ENCODE peak calls at places on chromosomes 6 and 20, in six cellular contexts. T is kidney, N is lower lobe of right lung, G is fibroblast of pulmonary artery, F is RWPE1, I is HFF-Myc. Z is an unnamed sample.

GRCh38 chr6:129009856-129010255 is 126.9 kb downstream of the LAMA2 start:
- DNase-seq in T (no peak), N (no peak), G (no peak), F (no peak), I (no peak), Z (no peak)

GRCh38 chr6:134195164-134195906 is 122.6 kb downstream of the SGK1 start:
- DNase-seq in T (no peak), N (no peak), G (peak; percentile 52), F (no peak), I (no peak), Z (no peak)

GRCh38 chr6:156021746-156022396 is 566.2 kb upstream of the NOX3 start:
- DNase-seq in T (no peak), N (no peak), G (peak; percentile 74), F (no peak), I (no peak), Z (peak; percentile 51)

GRCh38 chr20:3622411-3622810 is 40.8 kb downstream of the GFRA4 start:
- DNase-seq in T (no peak), N (no peak), G (no peak), F (no peak), I (no peak), Z (no peak)

GRCh38 chr6:1916334-1916985 is 306.7 kb downstream of the FOXC1 start:
- DNase-seq in T (no peak), N (no peak), G (peak; percentile 23), F (peak; percentile 18), I (peak; percentile 38), Z (no peak)

GRCh38 chr6:25017486-25017885 is 81.7 kb upstream of the RIPOR2 start:
- DNase-seq in T (no peak), N (no peak), G (no peak), F (peak; percentile 86), I (no peak), Z (peak; percentile 87)

GRCh38 chr20:25284131-25284601 is 36.3 kb downstream of the PYGB start:
- DNase-seq in T (peak; percentile 42), N (peak; percentile 31), G (no peak), F (no peak), I (no peak), Z (no peak)

GRCh38 chr6:45426251-45426650 is 48.5 kb upstream of the SUPT3H start:
- DNase-seq in T (no peak), N (no peak), G (no peak), F (no peak), I (no peak), Z (no peak)

GRCh38 chr6:143867236-143867635 is 3.0 kb downstream of the ZC2HC1B start:
- DNase-seq in T (no peak), N (no peak), G (no peak), F (no peak), I (no peak), Z (no peak)

GRCh38 chr6:52362443-52363221 is 681 bp downstream of the PAQR8 start:
- DNase-seq in T (peak; percentile 85), N (peak; percentile 47), G (no peak), F (peak; percentile 38), I (no peak), Z (peak; percentile 21)

GRCh38 chr20:24745617-24746350 is 203.3 kb upstream of the CST7 start:
- DNase-seq in T (no peak), N (no peak), G (no peak), F (no peak), I (no peak), Z (no peak)

GRCh38 chr6:105991561-105992314 is 94.4 kb upstream of the PRDM1 start:
- DNase-seq in T (peak; percentile 73), N (peak; percentile 46), G (no peak), F (peak; percentile 36), I (no peak), Z (no peak)

GRCh38 chr20:58932170-58932569 is 48.9 kb upstream of the NELFCD start:
- DNase-seq in T (no peak), N (no peak), G (no peak), F (no peak), I (no peak), Z (no peak)

GRCh38 chr20:32871622-32872160 is 13.0 kb downstream of the EFCAB8 start:
- DNase-seq in T (peak; percentile 37), N (no peak), G (no peak), F (no peak), I (no peak), Z (no peak)

GRCh38 chr6:149028767-149029405 is 282.1 kb downstream of the UST start:
- DNase-seq in T (no peak), N (no peak), G (peak; percentile 97), F (peak; percentile 50), I (peak; percentile 90), Z (peak; percentile 89)
- TF ChIP-seq CTCF in T (peak; percentile 74), N (peak; percentile 70), G (peak; percentile 50), F (peak; percentile 63), I (peak; percentile 25), Z (peak; percentile 56)

GRCh38 chr6:142855877-142856606 is 88.9 kb downstream of the HIVEP2 start:
- DNase-seq in T (no peak), N (no peak), G (no peak), F (no peak), I (no peak), Z (no peak)

GRCh38 chr6:142851601-142852000 is 93.4 kb downstream of the HIVEP2 start:
- DNase-seq in T (no peak), N (no peak), G (no peak), F (no peak), I (no peak), Z (no peak)

GRCh38 chr6:142854589-142855488 is 90.1 kb downstream of the HIVEP2 start:
- DNase-seq in T (no peak), N (no peak), G (no peak), F (no peak), I (no peak), Z (no peak)

GRCh38 chr6:142850653-142851434 is 94.1 kb downstream of the HIVEP2 start:
- DNase-seq in T (no peak), N (no peak), G (peak; percentile 42), F (no peak), I (no peak), Z (no peak)

DNA sequence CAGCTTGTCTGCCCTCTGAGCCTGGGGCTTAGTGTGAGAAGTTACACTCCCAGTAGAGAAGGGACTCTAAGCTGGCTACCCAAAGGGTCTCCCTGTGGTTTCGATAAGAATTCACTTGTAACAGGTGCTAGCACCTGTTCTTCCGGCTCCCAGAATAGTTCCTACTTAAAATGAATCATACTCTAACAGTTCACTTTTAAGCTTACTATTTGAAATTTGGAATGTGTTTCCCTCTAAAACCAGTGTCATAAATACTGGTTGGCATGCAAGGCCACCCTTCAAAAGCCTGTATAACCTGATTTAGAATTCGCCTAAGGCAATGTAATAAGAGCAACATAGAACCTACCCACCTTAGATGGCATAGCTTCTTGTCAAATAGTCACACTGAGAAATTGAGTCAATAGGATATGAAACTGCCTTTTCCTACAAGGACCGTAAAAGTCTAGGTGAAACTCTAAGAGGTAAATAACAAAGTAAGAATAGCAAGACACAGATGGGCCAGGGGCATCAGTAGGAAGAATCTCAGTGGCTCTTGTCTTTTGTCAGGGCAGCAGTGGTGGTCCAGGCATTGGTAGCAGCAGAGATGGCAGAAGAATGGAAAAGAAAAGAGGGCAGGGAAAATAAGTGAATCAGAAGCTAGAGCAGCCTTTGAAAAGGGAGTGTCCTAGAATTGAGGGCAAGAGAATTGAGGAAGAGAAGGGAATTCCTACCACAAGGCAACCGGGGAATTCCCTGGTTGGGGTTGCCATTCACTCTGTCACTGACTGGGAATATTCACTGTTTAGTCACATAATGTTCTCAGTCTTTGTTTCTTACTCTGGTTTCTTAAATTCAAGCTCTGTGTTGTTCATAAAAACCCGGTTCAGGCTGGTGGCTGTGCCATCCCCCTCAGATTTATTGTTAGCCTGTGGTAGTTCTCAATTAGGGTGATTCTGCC is 91.5 kb downstream of the HIVEP2 start:
- DNase-seq in T (no peak), N (no peak), G (no peak), F (no peak), I (no peak), Z (peak; percentile 35)
- TF ChIP-seq CTCF in T (no peak), N (no peak), G (no peak), F (no peak), I (no peak), Z (no peak)

DNA sequence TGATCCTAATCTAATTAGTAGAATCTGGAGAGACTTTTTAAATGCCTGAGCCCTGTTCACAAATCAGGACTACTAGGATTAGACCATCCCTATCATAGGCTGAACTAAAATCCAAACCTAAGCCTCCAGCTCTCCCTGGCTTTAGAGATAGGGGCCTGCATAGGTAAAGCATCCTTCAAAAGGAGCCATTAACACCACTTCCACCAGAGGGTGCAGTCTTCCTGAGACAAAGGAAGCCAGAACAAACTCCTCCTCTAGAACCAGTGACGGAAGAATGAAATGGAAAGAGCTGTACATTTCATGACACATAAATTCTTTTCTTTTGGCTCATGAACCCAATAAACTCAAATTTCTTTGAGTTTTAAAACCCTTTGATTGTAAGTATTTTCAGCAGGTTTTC is 291.2 kb upstream of the ADGRB3 start:
- DNase-seq in T (no peak), N (no peak), G (peak; percentile 34), F (peak; percentile 51), I (no peak), Z (peak; percentile 70)
- TF ChIP-seq CTCF in T (peak; percentile 27), N (peak; percentile 32), G (peak; percentile 44), F (peak; percentile 14), I (peak; percentile 11), Z (peak; percentile 41)

GRCh38 chr6:146041282-146041681 is 12.4 kb downstream of the GRM1 start:
- DNase-seq in T (no peak), N (no peak), G (peak; percentile 56), F (no peak), I (peak; percentile 4), Z (peak; percentile 66)
- TF ChIP-seq CTCF in T (no peak), N (no peak), G (peak; percentile 60), F (no peak), I (peak; percentile 41), Z (peak; percentile 51)